ENCODE peak calls at places on chromosome 11, in seven cellular contexts. One of them, this sample, is unnamed.

GRCh38 chr11:11563193-11563592 is 58.6 kb downstream of the GALNT18 start:
- DNase-seq in dermis blood vessel endothelial cell: no peak
- DNase-seq in NCI-H2081: no peak
- DNase-seq in HCT116: no peak
- DNase-seq in hippocampal formation: no peak
- DNase-seq in PC-3: no peak
- DNase-seq in activated CD4-positive, alpha-beta T cell treated with anti-CD3 and anti-CD28 coated beads, Interleukin-2, amount 50 U/mL, for 48 hours: no peak
- DNase-seq in this sample: no peak

GRCh38 chr11:9861860-9862725 is 198.2 kb downstream of the SWAP70 start:
- DNase-seq in NCI-H2081: peak; percentile 33
- DNase-seq in PC-3: peak; percentile 83
- DNase-seq in hippocampal formation: peak; percentile 14
- DNase-seq in activated CD4-positive, alpha-beta T cell treated with anti-CD3 and anti-CD28 coated beads, Interleukin-2, amount 50 U/mL, for 48 hours: peak; percentile 53
- DNase-seq in HCT116: peak; percentile 31
- DNase-seq in dermis blood vessel endothelial cell: peak; percentile 79
- DNase-seq in this sample: no peak

GRCh38 chr11:122375687-122376399 is 259.8 kb upstream of the BLID start:
- DNase-seq in NCI-H2081: no peak
- DNase-seq in PC-3: peak; percentile 75
- DNase-seq in activated CD4-positive, alpha-beta T cell treated with anti-CD3 and anti-CD28 coated beads, Interleukin-2, amount 50 U/mL, for 48 hours: peak; percentile 1
- DNase-seq in HCT116: peak; percentile 54
- DNase-seq in dermis blood vessel endothelial cell: no peak
- DNase-seq in hippocampal formation: no peak
- DNase-seq in this sample: no peak

GRCh38 chr11:134360050-134360835 is 28.5 kb downstream of the GLB1L2 start:
- DNase-seq in NCI-H2081: no peak
- DNase-seq in HCT116: peak; percentile 54
- DNase-seq in PC-3: peak; percentile 83
- DNase-seq in dermis blood vessel endothelial cell: peak; percentile 86
- DNase-seq in activated CD4-positive, alpha-beta T cell treated with anti-CD3 and anti-CD28 coated beads, Interleukin-2, amount 50 U/mL, for 48 hours: peak; percentile 82
- DNase-seq in hippocampal formation: peak; percentile 81
- DNase-seq in this sample: peak; percentile 25

GRCh38 chr11:3723014-3723708 is 52.0 kb upstream of the CHRNA10 start:
- DNase-seq in dermis blood vessel endothelial cell: peak; percentile 65
- DNase-seq in NCI-H2081: no peak
- DNase-seq in hippocampal formation: no peak
- DNase-seq in HCT116: no peak
- DNase-seq in activated CD4-positive, alpha-beta T cell treated with anti-CD3 and anti-CD28 coated beads, Interleukin-2, amount 50 U/mL, for 48 hours: no peak
- DNase-seq in PC-3: peak; percentile 69
- DNase-seq in this sample: no peak

GRCh38 chr11:96275807-96276594 is 67.0 kb downstream of the MAML2 start:
- DNase-seq in PC-3: no peak
- DNase-seq in activated CD4-positive, alpha-beta T cell treated with anti-CD3 and anti-CD28 coated beads, Interleukin-2, amount 50 U/mL, for 48 hours: no peak
- DNase-seq in HCT116: no peak
- DNase-seq in NCI-H2081: no peak
- DNase-seq in hippocampal formation: no peak
- DNase-seq in dermis blood vessel endothelial cell: no peak
- DNase-seq in this sample: no peak

GRCh38 chr11:118175031-118175531 is 1.4 kb downstream of the SCN2B start:
- DNase-seq in PC-3: peak; percentile 77
- DNase-seq in hippocampal formation: no peak
- DNase-seq in NCI-H2081: no peak
- DNase-seq in HCT116: no peak
- DNase-seq in activated CD4-positive, alpha-beta T cell treated with anti-CD3 and anti-CD28 coated beads, Interleukin-2, amount 50 U/mL, for 48 hours: no peak
- DNase-seq in dermis blood vessel endothelial cell: no peak
- DNase-seq in this sample: no peak

GRCh38 chr11:19753451-19754041 is 40.9 kb downstream of the NAV2 start:
- DNase-seq in dermis blood vessel endothelial cell: no peak
- DNase-seq in NCI-H2081: no peak
- DNase-seq in PC-3: peak; percentile 25
- DNase-seq in hippocampal formation: no peak
- DNase-seq in HCT116: no peak
- DNase-seq in activated CD4-positive, alpha-beta T cell treated with anti-CD3 and anti-CD28 coated beads, Interleukin-2, amount 50 U/mL, for 48 hours: no peak
- DNase-seq in this sample: no peak

GRCh38 chr11:122717264-122717867 is 61.8 kb downstream of the UBASH3B start:
- DNase-seq in NCI-H2081: no peak
- DNase-seq in activated CD4-positive, alpha-beta T cell treated with anti-CD3 and anti-CD28 coated beads, Interleukin-2, amount 50 U/mL, for 48 hours: no peak
- DNase-seq in hippocampal formation: no peak
- DNase-seq in dermis blood vessel endothelial cell: no peak
- DNase-seq in PC-3: no peak
- DNase-seq in HCT116: no peak
- DNase-seq in this sample: no peak

GRCh38 chr11:12188548-12189317 is 78.3 kb downstream of the MICAL2 start:
- DNase-seq in HCT116: no peak
- DNase-seq in NCI-H2081: no peak
- DNase-seq in PC-3: no peak
- DNase-seq in hippocampal formation: no peak
- DNase-seq in dermis blood vessel endothelial cell: no peak
- DNase-seq in activated CD4-positive, alpha-beta T cell treated with anti-CD3 and anti-CD28 coated beads, Interleukin-2, amount 50 U/mL, for 48 hours: no peak
- DNase-seq in this sample: no peak

GRCh38 chr11:61814958-61815789 is 1.6 kb downstream of the FADS1 start:
- DNase-seq in PC-3: peak; percentile 99
- DNase-seq in dermis blood vessel endothelial cell: peak; percentile 99
- DNase-seq in hippocampal formation: peak; percentile 98
- DNase-seq in NCI-H2081: peak; percentile 85
- DNase-seq in HCT116: peak; percentile 97
- DNase-seq in activated CD4-positive, alpha-beta T cell treated with anti-CD3 and anti-CD28 coated beads, Interleukin-2, amount 50 U/mL, for 48 hours: peak; percentile 67
- DNase-seq in this sample: peak; percentile 15

GRCh38 chr11:35162795-35163194 is 23.8 kb downstream of the CD44 start:
- DNase-seq in hippocampal formation: no peak
- DNase-seq in PC-3: peak; percentile 37
- DNase-seq in HCT116: no peak
- DNase-seq in NCI-H2081: no peak
- DNase-seq in activated CD4-positive, alpha-beta T cell treated with anti-CD3 and anti-CD28 coated beads, Interleukin-2, amount 50 U/mL, for 48 hours: no peak
- DNase-seq in dermis blood vessel endothelial cell: no peak
- DNase-seq in this sample: no peak

GRCh38 chr11:19727246-19727645 is 14.6 kb downstream of the NAV2 start:
- DNase-seq in NCI-H2081: no peak
- DNase-seq in activated CD4-positive, alpha-beta T cell treated with anti-CD3 and anti-CD28 coated beads, Interleukin-2, amount 50 U/mL, for 48 hours: no peak
- DNase-seq in hippocampal formation: no peak
- DNase-seq in dermis blood vessel endothelial cell: peak; percentile 34
- DNase-seq in HCT116: no peak
- DNase-seq in PC-3: no peak
- DNase-seq in this sample: peak; percentile 11

GRCh38 chr11:65722261-65722660 is 1.7 kb upstream of the RNASEH2C start:
- DNase-seq in NCI-H2081: no peak
- DNase-seq in PC-3: no peak
- DNase-seq in activated CD4-positive, alpha-beta T cell treated with anti-CD3 and anti-CD28 coated beads, Interleukin-2, amount 50 U/mL, for 48 hours: no peak
- DNase-seq in HCT116: no peak
- DNase-seq in dermis blood vessel endothelial cell: no peak
- DNase-seq in hippocampal formation: no peak
- DNase-seq in this sample: no peak

GRCh38 chr11:102664001-102664752 is 39.0 kb upstream of the MMP20 start:
- DNase-seq in activated CD4-positive, alpha-beta T cell treated with anti-CD3 and anti-CD28 coated beads, Interleukin-2, amount 50 U/mL, for 48 hours: peak; percentile 15
- DNase-seq in NCI-H2081: no peak
- DNase-seq in dermis blood vessel endothelial cell: peak; percentile 36
- DNase-seq in HCT116: peak; percentile 13
- DNase-seq in hippocampal formation: no peak
- DNase-seq in PC-3: peak; percentile 45
- DNase-seq in this sample: no peak

GRCh38 chr11:45247433-45247832 is 38.7 kb downstream of the SYT13 start:
- DNase-seq in NCI-H2081: no peak
- DNase-seq in HCT116: no peak
- DNase-seq in activated CD4-positive, alpha-beta T cell treated with anti-CD3 and anti-CD28 coated beads, Interleukin-2, amount 50 U/mL, for 48 hours: no peak
- DNase-seq in dermis blood vessel endothelial cell: no peak
- DNase-seq in hippocampal formation: no peak
- DNase-seq in PC-3: peak; percentile 12
- DNase-seq in this sample: peak; percentile 19

GRCh38 chr11:34044664-34045485 is 6.7 kb upstream of the CAPRIN1 start:
- DNase-seq in NCI-H2081: no peak
- DNase-seq in hippocampal formation: no peak
- DNase-seq in PC-3: peak; percentile 93
- DNase-seq in activated CD4-positive, alpha-beta T cell treated with anti-CD3 and anti-CD28 coated beads, Interleukin-2, amount 50 U/mL, for 48 hours: peak; percentile 23
- DNase-seq in HCT116: peak; percentile 41
- DNase-seq in dermis blood vessel endothelial cell: peak; percentile 59
- DNase-seq in this sample: no peak

GRCh38 chr11:853682-854448 is 11.2 kb downstream of the TSPAN4 start:
- DNase-seq in hippocampal formation: no peak
- DNase-seq in NCI-H2081: no peak
- DNase-seq in activated CD4-positive, alpha-beta T cell treated with anti-CD3 and anti-CD28 coated beads, Interleukin-2, amount 50 U/mL, for 48 hours: no peak
- DNase-seq in dermis blood vessel endothelial cell: no peak
- DNase-seq in HCT116: no peak
- DNase-seq in PC-3: no peak
- DNase-seq in this sample: no peak

GRCh38 chr11:5247479-5248192 is 2.0 kb downstream of the HBG1 start:
- DNase-seq in NCI-H2081: no peak
- DNase-seq in activated CD4-positive, alpha-beta T cell treated with anti-CD3 and anti-CD28 coated beads, Interleukin-2, amount 50 U/mL, for 48 hours: no peak
- DNase-seq in hippocampal formation: no peak
- DNase-seq in PC-3: no peak
- DNase-seq in HCT116: no peak
- DNase-seq in dermis blood vessel endothelial cell: no peak
- DNase-seq in this sample: no peak

GRCh38 chr11:66848671-66849500 is 5.6 kb downstream of the RCE1 start:
- DNase-seq in NCI-H2081: no peak
- DNase-seq in activated CD4-positive, alpha-beta T cell treated with anti-CD3 and anti-CD28 coated beads, Interleukin-2, amount 50 U/mL, for 48 hours: no peak
- DNase-seq in dermis blood vessel endothelial cell: no peak
- DNase-seq in hippocampal formation: no peak
- DNase-seq in HCT116: no peak
- DNase-seq in PC-3: no peak
- DNase-seq in this sample: no peak

GRCh38 chr11:107276057-107276456 is 181.6 kb downstream of the CWF19L2 start:
- DNase-seq in activated CD4-positive, alpha-beta T cell treated with anti-CD3 and anti-CD28 coated beads, Interleukin-2, amount 50 U/mL, for 48 hours: no peak
- DNase-seq in hippocampal formation: no peak
- DNase-seq in HCT116: no peak
- DNase-seq in dermis blood vessel endothelial cell: no peak
- DNase-seq in PC-3: no peak
- DNase-seq in NCI-H2081: no peak
- DNase-seq in this sample: no peak

GRCh38 chr11:13772223-13773046 is 104.0 kb downstream of the FAR1 start:
- DNase-seq in hippocampal formation: no peak
- DNase-seq in activated CD4-positive, alpha-beta T cell treated with anti-CD3 and anti-CD28 coated beads, Interleukin-2, amount 50 U/mL, for 48 hours: no peak
- DNase-seq in NCI-H2081: peak; percentile 65
- DNase-seq in dermis blood vessel endothelial cell: peak; percentile 83
- DNase-seq in PC-3: peak; percentile 76
- DNase-seq in HCT116: peak; percentile 67
- DNase-seq in this sample: peak; percentile 21

GRCh38 chr11:116610190-116610589 is 162.6 kb downstream of the BUD13 start:
- DNase-seq in HCT116: no peak
- DNase-seq in dermis blood vessel endothelial cell: no peak
- DNase-seq in hippocampal formation: no peak
- DNase-seq in PC-3: no peak
- DNase-seq in NCI-H2081: peak; percentile 94
- DNase-seq in activated CD4-positive, alpha-beta T cell treated with anti-CD3 and anti-CD28 coated beads, Interleukin-2, amount 50 U/mL, for 48 hours: no peak
- DNase-seq in this sample: no peak

GRCh38 chr11:13354335-13354734 is 76.7 kb downstream of the BMAL1 start:
- DNase-seq in hippocampal formation: no peak
- DNase-seq in PC-3: peak; percentile 40
- DNase-seq in dermis blood vessel endothelial cell: peak; percentile 56
- DNase-seq in HCT116: no peak
- DNase-seq in activated CD4-positive, alpha-beta T cell treated with anti-CD3 and anti-CD28 coated beads, Interleukin-2, amount 50 U/mL, for 48 hours: no peak
- DNase-seq in NCI-H2081: no peak
- DNase-seq in this sample: no peak

GRCh38 chr11:121722431-121723256 is 269.9 kb upstream of the SORL1-AS1 start:
- DNase-seq in PC-3: peak; percentile 43
- DNase-seq in HCT116: no peak
- DNase-seq in activated CD4-positive, alpha-beta T cell treated with anti-CD3 and anti-CD28 coated beads, Interleukin-2, amount 50 U/mL, for 48 hours: no peak
- DNase-seq in hippocampal formation: peak; percentile 94
- DNase-seq in NCI-H2081: peak; percentile 99
- DNase-seq in dermis blood vessel endothelial cell: peak; percentile 83
- DNase-seq in this sample: peak; percentile 57

This sample was measured in DMS 273 treated with DMSO at 0.1 percent for 48 hours.